ENCODE peak calls at places on chromosomes 11 and 22, in six cellular contexts. One of them, this sample, is unnamed.

GRCh38 chr11:66987158-66987620 is 12.1 kb downstream of the C11orf86 start:
- DNase-seq in A549: no peak
- DNase-seq in K562: peak
- DNase-seq in endothelial cell of umbilical vein: no peak
- DNase-seq in GM12878: no peak
- DNase-seq in HepG2: no peak
- DNase-seq in this sample: peak

GRCh38 chr11:76795285-76795935 is 12.3 kb downstream of the TSKU start:
- DNase-seq in A549: no peak
- DNase-seq in K562: no peak
- DNase-seq in endothelial cell of umbilical vein: no peak
- DNase-seq in GM12878: no peak
- DNase-seq in HepG2: no peak
- DNase-seq in this sample: no peak

GRCh38 chr11:15897211-15897960 is 459.0 kb downstream of the SOX6 start:
- DNase-seq in A549: no peak
- DNase-seq in K562: no peak
- DNase-seq in endothelial cell of umbilical vein: no peak
- DNase-seq in GM12878: no peak
- DNase-seq in HepG2: no peak
- DNase-seq in this sample: no peak

GRCh38 chr22:37345863-37346514 is 63.7 kb downstream of the CYTH4 start:
- DNase-seq in A549: no peak
- DNase-seq in K562: no peak
- DNase-seq in endothelial cell of umbilical vein: peak
- DNase-seq in GM12878: no peak
- DNase-seq in HepG2: no peak
- DNase-seq in this sample: no peak

GRCh38 chr22:23504522-23504921 is 75.6 kb downstream of the IGLL1 start:
- DNase-seq in A549: no peak
- DNase-seq in K562: no peak
- DNase-seq in endothelial cell of umbilical vein: no peak
- DNase-seq in GM12878: no peak
- DNase-seq in HepG2: no peak
- DNase-seq in this sample: peak

GRCh38 chr22:24706050-24706449 is 68.5 kb downstream of the PIWIL3 start:
- DNase-seq in A549: no peak
- DNase-seq in K562: peak
- DNase-seq in endothelial cell of umbilical vein: peak
- DNase-seq in GM12878: no peak
- DNase-seq in HepG2: peak
- DNase-seq in this sample: no peak

GRCh38 chr11:46001427-46002049 is 79.1 kb downstream of the LARGE2 start:
- DNase-seq in A549: no peak
- DNase-seq in K562: no peak
- DNase-seq in endothelial cell of umbilical vein: peak
- DNase-seq in GM12878: no peak
- DNase-seq in HepG2: no peak
- DNase-seq in this sample: no peak

GRCh38 chr11:115912484-115912945 is 408.3 kb upstream of the CADM1 start:
- DNase-seq in A549: no peak
- DNase-seq in K562: no peak
- DNase-seq in endothelial cell of umbilical vein: no peak
- DNase-seq in GM12878: no peak
- DNase-seq in HepG2: no peak
- DNase-seq in this sample: no peak

GRCh38 chr11:134399996-134400395 is 12.0 kb downstream of the B3GAT1 start:
- DNase-seq in A549: no peak
- DNase-seq in K562: no peak
- DNase-seq in endothelial cell of umbilical vein: no peak
- DNase-seq in GM12878: no peak
- DNase-seq in HepG2: no peak
- DNase-seq in this sample: no peak

GRCh38 chr11:122796128-122796717 is 42.1 kb upstream of the CRTAM start:
- DNase-seq in A549: peak
- DNase-seq in K562: peak
- DNase-seq in endothelial cell of umbilical vein: peak
- DNase-seq in GM12878: no peak
- DNase-seq in HepG2: peak
- DNase-seq in this sample: peak

GRCh38 chr11:131465056-131465455 is 94.6 kb downstream of the NTM start:
- DNase-seq in A549: no peak
- DNase-seq in K562: no peak
- DNase-seq in endothelial cell of umbilical vein: no peak
- DNase-seq in GM12878: no peak
- DNase-seq in HepG2: no peak
- DNase-seq in this sample: no peak

GRCh38 chr22:43901976-43902643 is 10.3 kb upstream of the PNPLA5 start:
- DNase-seq in A549: peak
- DNase-seq in K562: no peak
- DNase-seq in endothelial cell of umbilical vein: no peak
- DNase-seq in GM12878: no peak
- DNase-seq in HepG2: no peak
- DNase-seq in this sample: no peak

GRCh38 chr22:49687333-49687732 is 140.3 kb downstream of the BRD1 start:
- DNase-seq in A549: no peak
- DNase-seq in K562: no peak
- DNase-seq in endothelial cell of umbilical vein: no peak
- DNase-seq in GM12878: no peak
- DNase-seq in HepG2: no peak
- DNase-seq in this sample: no peak

GRCh38 chr22:49305966-49306631 is 521.6 kb downstream of the BRD1 start:
- DNase-seq in A549: no peak
- DNase-seq in K562: no peak
- DNase-seq in endothelial cell of umbilical vein: no peak
- DNase-seq in GM12878: no peak
- DNase-seq in HepG2: no peak
- DNase-seq in this sample: no peak

GRCh38 chr11:87428266-87428665 is 390.5 kb downstream of the TMEM135 start:
- DNase-seq in A549: no peak
- DNase-seq in K562: no peak
- DNase-seq in endothelial cell of umbilical vein: no peak
- DNase-seq in GM12878: no peak
- DNase-seq in HepG2: no peak
- DNase-seq in this sample: no peak

GRCh38 chr11:61955416-61956135 is 5.4 kb downstream of the BEST1 start:
- DNase-seq in A549: no peak
- DNase-seq in K562: peak
- DNase-seq in endothelial cell of umbilical vein: peak
- DNase-seq in GM12878: no peak
- DNase-seq in HepG2: no peak
- DNase-seq in this sample: no peak

GRCh38 chr22:23278883-23279675 is 98.8 kb downstream of the BCR start:
- DNase-seq in A549: peak
- DNase-seq in K562: peak
- DNase-seq in endothelial cell of umbilical vein: peak
- DNase-seq in GM12878: no peak
- DNase-seq in HepG2: no peak
- DNase-seq in this sample: no peak

GRCh38 chr11:91798240-91798639 is 426.4 kb upstream of the FAT3 start:
- DNase-seq in A549: no peak
- DNase-seq in K562: no peak
- DNase-seq in endothelial cell of umbilical vein: no peak
- DNase-seq in GM12878: no peak
- DNase-seq in HepG2: no peak
- DNase-seq in this sample: no peak

GRCh38 chr11:87430821-87431220 is 393.1 kb downstream of the TMEM135 start:
- DNase-seq in A549: no peak
- DNase-seq in K562: no peak
- DNase-seq in endothelial cell of umbilical vein: peak
- DNase-seq in GM12878: no peak
- DNase-seq in HepG2: no peak
- DNase-seq in this sample: no peak

GRCh38 chr11:35344990-35345655 is 74.2 kb downstream of the SLC1A2 start:
- DNase-seq in A549: no peak
- DNase-seq in K562: no peak
- DNase-seq in endothelial cell of umbilical vein: no peak
- DNase-seq in GM12878: no peak
- DNase-seq in HepG2: no peak
- DNase-seq in this sample: peak

GRCh38 chr11:100942016-100942415 is 187.6 kb downstream of the PGR start:
- DNase-seq in A549: no peak
- DNase-seq in K562: no peak
- DNase-seq in endothelial cell of umbilical vein: no peak
- DNase-seq in GM12878: no peak
- DNase-seq in HepG2: no peak
- DNase-seq in this sample: no peak

GRCh38 chr22:39808087-39808486 is 85.5 kb downstream of the ENTHD1 start:
- DNase-seq in A549: peak
- DNase-seq in K562: no peak
- DNase-seq in endothelial cell of umbilical vein: peak
- DNase-seq in GM12878: no peak
- DNase-seq in HepG2: peak
- DNase-seq in this sample: peak

GRCh38 chr11:72736452-72737069 is 15.6 kb downstream of the ARAP1 start:
- DNase-seq in A549: peak
- DNase-seq in K562: peak
- DNase-seq in endothelial cell of umbilical vein: peak
- DNase-seq in GM12878: no peak
- DNase-seq in HepG2: no peak
- DNase-seq in this sample: peak

GRCh38 chr11:72738199-72739141 is 13.7 kb downstream of the ARAP1 start:
- DNase-seq in A549: no peak
- DNase-seq in K562: peak
- DNase-seq in endothelial cell of umbilical vein: no peak
- DNase-seq in GM12878: no peak
- DNase-seq in HepG2: no peak
- DNase-seq in this sample: peak

GRCh38 chr11:72737341-72737740 is 14.9 kb downstream of the ARAP1 start:
- DNase-seq in A549: no peak
- DNase-seq in K562: no peak
- DNase-seq in endothelial cell of umbilical vein: no peak
- DNase-seq in GM12878: no peak
- DNase-seq in HepG2: no peak
- DNase-seq in this sample: no peak

GRCh38 chr11:72732329-72732728 is 19.9 kb downstream of the ARAP1 start:
- DNase-seq in A549: no peak
- DNase-seq in K562: no peak
- DNase-seq in endothelial cell of umbilical vein: no peak
- DNase-seq in GM12878: no peak
- DNase-seq in HepG2: no peak
- DNase-seq in this sample: no peak

GRCh38 chr11:72735495-72736027 is 16.6 kb downstream of the ARAP1 start:
- DNase-seq in A549: no peak
- DNase-seq in K562: peak
- DNase-seq in endothelial cell of umbilical vein: peak
- DNase-seq in GM12878: no peak
- DNase-seq in HepG2: peak
- DNase-seq in this sample: peak
- TF ChIP-seq POLR2A in A549: no peak
- TF ChIP-seq POLR2A in K562: no peak
- TF ChIP-seq POLR2A in endothelial cell of umbilical vein: no peak
- TF ChIP-seq POLR2A in GM12878: no peak
- TF ChIP-seq POLR2A in HepG2: no peak
- TF ChIP-seq POLR2A in this sample: no peak

GRCh38 chr11:57458060-57458409 is 2.3 kb upstream of the RTN4RL2 start:
- DNase-seq in A549: no peak
- DNase-seq in K562: no peak
- DNase-seq in endothelial cell of umbilical vein: no peak
- DNase-seq in GM12878: no peak
- DNase-seq in HepG2: no peak
- DNase-seq in this sample: no peak

GRCh38 chr11:57459112-57460016 is 964 bp upstream of the RTN4RL2 start:
- DNase-seq in A549: no peak
- DNase-seq in K562: no peak
- DNase-seq in endothelial cell of umbilical vein: no peak
- DNase-seq in GM12878: no peak
- DNase-seq in HepG2: no peak
- DNase-seq in this sample: peak

GRCh38 chr11:57456960-57457642 is 3.2 kb upstream of the RTN4RL2 start:
- DNase-seq in A549: peak
- DNase-seq in K562: peak
- DNase-seq in endothelial cell of umbilical vein: peak
- DNase-seq in GM12878: no peak
- DNase-seq in HepG2: peak
- DNase-seq in this sample: peak

GRCh38 chr11:57457643-57458023 is 2.7 kb upstream of the RTN4RL2 start:
- DNase-seq in A549: no peak
- DNase-seq in K562: no peak
- DNase-seq in endothelial cell of umbilical vein: no peak
- DNase-seq in GM12878: no peak
- DNase-seq in HepG2: no peak
- DNase-seq in this sample: no peak

GRCh38 chr11:57458410-57459111 is 1.8 kb upstream of the RTN4RL2 start:
- DNase-seq in A549: no peak
- DNase-seq in K562: peak
- DNase-seq in endothelial cell of umbilical vein: no peak
- DNase-seq in GM12878: no peak
- DNase-seq in HepG2: no peak
- DNase-seq in this sample: peak
- TF ChIP-seq MYC in A549: no peak
- TF ChIP-seq MYC in K562: no peak
- TF ChIP-seq MYC in endothelial cell of umbilical vein: no peak
- TF ChIP-seq MYC in GM12878: no peak
- TF ChIP-seq MYC in HepG2: no peak
- TF ChIP-seq MYC in this sample: no peak

GRCh38 chr11:445765-446588 is 4.1 kb upstream of the PTDSS2 start:
- DNase-seq in A549: no peak
- DNase-seq in K562: no peak
- DNase-seq in endothelial cell of umbilical vein: no peak
- DNase-seq in GM12878: no peak
- DNase-seq in HepG2: peak
- DNase-seq in this sample: no peak
- TF ChIP-seq POLR2A in A549: no peak
- TF ChIP-seq POLR2A in K562: no peak
- TF ChIP-seq POLR2A in endothelial cell of umbilical vein: no peak
- TF ChIP-seq POLR2A in GM12878: no peak
- TF ChIP-seq POLR2A in HepG2: no peak
- TF ChIP-seq POLR2A in this sample: no peak

DNA sequence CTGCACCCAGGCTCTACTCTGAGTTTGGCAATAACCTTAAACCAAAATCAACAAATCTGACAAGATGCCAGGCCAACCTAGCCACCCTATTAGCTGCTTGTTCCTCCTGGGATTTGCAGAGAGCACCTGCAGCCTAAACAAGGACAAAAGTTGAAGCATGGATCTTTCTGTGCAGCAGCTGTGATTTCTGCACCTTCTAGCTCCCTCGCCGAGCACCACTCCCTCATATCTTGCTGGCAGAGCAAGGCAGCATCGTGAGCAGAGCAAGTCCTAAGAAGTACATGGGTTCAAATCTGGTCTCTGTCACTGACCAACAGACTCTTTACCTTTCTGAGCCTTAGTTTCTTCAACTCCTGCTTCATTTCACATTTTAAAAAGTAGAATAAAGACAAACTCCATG is 38.3 kb downstream of the MORC2 start:
- DNase-seq in A549: no peak
- DNase-seq in K562: no peak
- DNase-seq in endothelial cell of umbilical vein: no peak
- DNase-seq in GM12878: no peak
- DNase-seq in HepG2: no peak
- DNase-seq in this sample: no peak
- TF ChIP-seq MYC in A549: no peak
- TF ChIP-seq MYC in K562: no peak
- TF ChIP-seq MYC in endothelial cell of umbilical vein: no peak
- TF ChIP-seq MYC in GM12878: no peak
- TF ChIP-seq MYC in HepG2: no peak
- TF ChIP-seq MYC in this sample: no peak

GRCh38 chr11:44065851-44066731 is at the start of gene ACCS:
- DNase-seq in A549: peak
- DNase-seq in K562: peak
- DNase-seq in endothelial cell of umbilical vein: peak
- DNase-seq in GM12878: peak
- DNase-seq in HepG2: peak
- DNase-seq in this sample: peak
- TF ChIP-seq POLR2A in A549: peak
- TF ChIP-seq POLR2A in K562: peak
- TF ChIP-seq POLR2A in endothelial cell of umbilical vein: peak
- TF ChIP-seq POLR2A in GM12878: peak
- TF ChIP-seq POLR2A in HepG2: no peak
- TF ChIP-seq POLR2A in this sample: peak

This sample was measured in NB4.